ENCODE peak calls at places on chromosome 21, in five cellular contexts. L is hypothalamus; C is T-helper 2 cell; E is stimulated activated CD4-positive, alpha-beta T cell treated with anti-CD3 and anti-CD28 coated beads, Interleukin-15, amount 100 ng/mL, for 24 hours; O is activated gamma-delta T cell. U is an unnamed sample.

GRCh38 chr21:43313221-43313938 is 113.6 kb downstream of the SIK1 start:
- DNase-seq in O (no peak), L (no peak), E (no peak), C (no peak), U (no peak)

GRCh38 chr21:42102063-42102462 is 30.9 kb downstream of the UMODL1 start:
- DNase-seq in O (no peak), E (no peak), C (no peak), L (no peak), U (no peak)

GRCh38 chr21:38955495-38955894 is 149.8 kb downstream of the ETS2 start:
- DNase-seq in C (no peak), E (no peak), L (no peak), O (no peak), U (no peak)

GRCh38 chr21:43585514-43585913 is 73.8 kb downstream of the HSF2BP start:
- DNase-seq in L (no peak), C (no peak), E (no peak), O (no peak), U (no peak)

GRCh38 chr21:43873673-43874072 is 8.7 kb downstream of the AGPAT3 start:
- DNase-seq in E (no peak), O (no peak), C (no peak), L (no peak), U (no peak)

GRCh38 chr21:41783476-41784150 is 16.8 kb upstream of the RIPK4 start:
- DNase-seq in L (no peak), C (peak; percentile 70), E (peak; percentile 25), O (no peak), U (no peak)

GRCh38 chr21:16070207-16070651 is 340.4 kb downstream of the USP25 start:
- DNase-seq in L (peak; percentile 47), O (no peak), E (no peak), C (no peak), U (no peak)

GRCh38 chr21:27511241-27511640 is 544.4 kb upstream of the ADAMTS5 start:
- DNase-seq in L (no peak), O (no peak), E (no peak), C (no peak), U (no peak)

GRCh38 chr21:23016617-23017016 is 2018.4 kb downstream of the NCAM2 start:
- DNase-seq in L (no peak), E (no peak), O (no peak), C (no peak), U (no peak)

GRCh38 chr21:45266518-45267389 is 20.9 kb downstream of the POFUT2 start:
- DNase-seq in C (peak; percentile 78), O (no peak), E (peak; percentile 61), L (no peak), U (peak; percentile 57)

GRCh38 chr21:44279621-44280260 is 5.9 kb upstream of the AIRE start:
- DNase-seq in O (no peak), L (no peak), C (no peak), E (no peak), U (no peak)

GRCh38 chr21:42314616-42315295 is 453 bp downstream of the TFF3 start:
- DNase-seq in L (no peak), C (no peak), O (no peak), E (no peak), U (no peak)

GRCh38 chr21:14403681-14404318 is 20.9 kb upstream of the HSPA13 start:
- DNase-seq in E (no peak), O (no peak), C (peak; percentile 58), L (no peak), U (no peak)

GRCh38 chr21:20551939-20552338 is 446.3 kb upstream of the NCAM2 start:
- DNase-seq in E (no peak), O (no peak), L (no peak), C (no peak), U (no peak)

GRCh38 chr21:41726058-41726558 is 40.7 kb downstream of the RIPK4 start:
- DNase-seq in E (peak; percentile 8), L (no peak), C (no peak), O (no peak), U (no peak)

GRCh38 chr21:44286716-44287632 is 1.3 kb downstream of the AIRE start:
- DNase-seq in L (no peak), C (no peak), O (no peak), E (no peak), U (no peak)

GRCh38 chr21:28734522-28735175 is 258.0 kb downstream of the LTN1 start:
- DNase-seq in L (no peak), O (no peak), E (no peak), C (no peak), U (no peak)

GRCh38 chr21:45322960-45323461 is 35.3 kb upstream of the POFUT2 start:
- DNase-seq in O (no peak), C (no peak), L (no peak), E (no peak), U (no peak)

GRCh38 chr21:33478858-33479678 is 706 bp downstream of the TMEM50B start:
- DNase-seq in E (peak; percentile 57), O (peak; percentile 48), C (peak; percentile 67), L (no peak), U (peak; percentile 58)

GRCh38 chr21:35565204-35565611 is 495.1 kb downstream of the SETD4 start:
- DNase-seq in E (no peak), O (no peak), L (no peak), C (no peak), U (no peak)

GRCh38 chr21:44952929-44953627 is 13.2 kb downstream of the SLX9 start:
- DNase-seq in E (no peak), C (no peak), O (no peak), L (no peak), U (no peak)

GRCh38 chr21:41953831-41954653 is at the start of gene C2CD2:
- DNase-seq in L (no peak), O (no peak), C (peak; percentile 22), E (peak; percentile 66), U (peak; percentile 36)

GRCh38 chr21:33731447-33731846 is 89.1 kb downstream of the ITSN1 start:
- DNase-seq in L (no peak), E (no peak), C (no peak), O (no peak), U (no peak)

GRCh38 chr21:16928439-16928838 is 584.4 kb upstream of the CXADR start:
- DNase-seq in O (no peak), C (no peak), E (no peak), L (no peak), U (no peak)

GRCh38 chr21:43188181-43188580 is 19.4 kb downstream of the CRYAA start:
- DNase-seq in C (no peak), O (no peak), E (no peak), L (no peak), U (no peak)

GRCh38 chr21:26124896-26125295 is 45.7 kb downstream of the APP start:
- DNase-seq in C (no peak), L (no peak), O (no peak), E (no peak), U (no peak)

GRCh38 chr21:36701912-36702621 is 3.2 kb downstream of the SIM2 start:
- DNase-seq in E (peak; percentile 26), L (no peak), C (no peak), O (no peak), U (peak; percentile 34)

U was measured in activated CD4-positive, alpha-beta memory T cell treated with anti-CD3 and anti-CD28 coated beads for 36 hours.